ENCODE peak calls at places on chromosome 2, in five cellular contexts. K is GM13977; X is EH; S is stimulated activated CD4-positive, alpha-beta T cell treated with anti-CD3 and anti-CD28 coated beads, Interleukin-2, amount 100 ng/mL, for 48 hours; P is astrocyte of the spinal cord. J is an unnamed sample.

GRCh38 chr2:215626812-215627281 is 191.0 kb upstream of the FN1 start:
- DNase-seq in X (peak; percentile 93), S (no peak), K (no peak), P (peak; percentile 79), J (no peak)

GRCh38 chr2:40418614-40419013 is 33.3 kb downstream of the SLC8A1 start:
- DNase-seq in X (peak; percentile 32), K (no peak), S (no peak), P (no peak), J (no peak)

GRCh38 chr2:219461061-219461514 is 26.4 kb downstream of the SPEG start:
- DNase-seq in S (no peak), X (peak; percentile 34), K (no peak), P (peak; percentile 30), J (no peak)

GRCh38 chr2:137508739-137509384 is 455.4 kb upstream of the HNMT start:
- DNase-seq in X (no peak), K (no peak), P (no peak), S (no peak), J (no peak)

GRCh38 chr2:30234180-30234971 is 3.0 kb downstream of the LBH start:
- DNase-seq in P (peak; percentile 91), K (no peak), X (peak; percentile 92), S (no peak), J (no peak)

GRCh38 chr2:15941483-15941853 is 1.1 kb downstream of the MYCN start:
- DNase-seq in K (no peak), X (no peak), P (no peak), S (no peak), J (peak; percentile 16)

GRCh38 chr2:46001290-46001689 is 295.9 kb upstream of the EPAS1 start:
- DNase-seq in S (no peak), K (no peak), X (no peak), P (no peak), J (no peak)

GRCh38 chr2:185522472-185522871 is 216.1 kb upstream of the FSIP2 start:
- DNase-seq in S (no peak), K (no peak), X (no peak), P (no peak), J (no peak)

GRCh38 chr2:27191107-27191829 is 20.6 kb upstream of the ATRAID start:
- DNase-seq in S (no peak), X (peak; percentile 79), P (peak; percentile 57), K (peak; percentile 69), J (peak; percentile 46)

GRCh38 chr2:154638768-154639167 is 59.7 kb upstream of the KCNJ3 start:
- DNase-seq in S (no peak), K (no peak), X (no peak), P (no peak), J (no peak)

GRCh38 chr2:72113847-72114692 is 33.6 kb downstream of the CYP26B1 start:
- DNase-seq in S (no peak), X (no peak), P (no peak), K (no peak), J (no peak)

GRCh38 chr2:7671312-7671711 is 754.1 kb downstream of the RNF144A start:
- DNase-seq in S (no peak), P (no peak), X (peak; percentile 20), K (no peak), J (no peak)

GRCh38 chr2:178858896-178859628 is 51.8 kb upstream of the TTN start:
- DNase-seq in K (no peak), S (no peak), P (no peak), X (no peak), J (no peak)

GRCh38 chr2:128234613-128235012 is 84.1 kb downstream of the HS6ST1 start:
- DNase-seq in X (no peak), S (no peak), K (no peak), P (no peak), J (no peak)

GRCh38 chr2:72165792-72166191 is 18.1 kb upstream of the CYP26B1 start:
- DNase-seq in K (no peak), S (no peak), P (no peak), X (peak; percentile 33), J (no peak)